ENCODE peak calls at places on chromosomes 6 and 20, in nine cellular contexts. S, I, F, C, Q, R, H, L and T are unnamed samples.

GRCh38 chr20:63456429-63457284 is 15.8 kb downstream of the KCNQ2 start:
- DNase-seq in S (no peak), I (peak), F (no peak), C (no peak), Q (no peak), R (no peak), H (no peak), L (no peak), T (no peak)

GRCh38 chr20:19812056-19812455 is 54.0 kb downstream of the RIN2 start:
- DNase-seq in S (no peak), I (no peak), F (no peak), C (no peak), Q (no peak), R (no peak), H (no peak), L (no peak), T (no peak)

GRCh38 chr6:71375676-71376075 is 87.1 kb downstream of the OGFRL1 start:
- DNase-seq in S (no peak), I (no peak), F (no peak), C (peak), Q (no peak), R (no peak), H (no peak), L (no peak), T (no peak)

GRCh38 chr20:22402990-22403859 is 181.1 kb downstream of the FOXA2 start:
- DNase-seq in S (no peak), I (no peak), F (peak), C (no peak), Q (no peak), R (no peak), H (no peak), L (no peak), T (peak)

GRCh38 chr20:57434390-57434700 is 43.1 kb downstream of the RBM38 start:
- DNase-seq in S (no peak), I (no peak), F (no peak), C (no peak), Q (no peak), R (no peak), H (no peak), L (no peak), T (no peak)

GRCh38 chr6:40112350-40112749 is 178.1 kb upstream of the MOCS1 start:
- DNase-seq in S (no peak), I (no peak), F (no peak), C (no peak), Q (no peak), R (no peak), H (peak), L (no peak), T (no peak)

GRCh38 chr20:46088409-46089075 is 1.2 kb downstream of the NCOA5 start:
- DNase-seq in S (peak), I (no peak), F (no peak), C (no peak), Q (no peak), R (peak), H (peak), L (no peak), T (no peak)

GRCh38 chr6:347232-347631 is 44.3 kb upstream of the IRF4 start:
- DNase-seq in S (no peak), I (no peak), F (no peak), C (no peak), Q (no peak), R (peak), H (no peak), L (no peak), T (no peak)

GRCh38 chr6:152118678-152119077 is 311.2 kb downstream of the ESR1 start:
- DNase-seq in S (no peak), I (no peak), F (no peak), C (no peak), Q (no peak), R (no peak), H (no peak), L (no peak), T (no peak)